ENCODE peak calls at places on chromosomes 5 and 9, in seven cellular contexts. J is PC-9, U is ovary, B is A673, X is adrenal gland, O is heart right ventricle, P is PC-3. C is an unnamed sample. For H3K9me3 and H3K4me1, the result is how much of the 10 kb centered on the place peaks cover.

GRCh38 chr5:134637106-134637721 is 4.6 kb upstream of the SAR1B start:
- DNase-seq in J (peak), U (no peak), B (no peak), X (no peak), O (no peak), P (peak), C (no peak)

GRCh38 chr9:115944166-115944948 is 209.2 kb upstream of the PAPPA start:
- DNase-seq in J (no peak), U (no peak), B (peak), X (no peak), O (peak), P (no peak), C (peak)

GRCh38 chr9:136665704-136666363 is 3.1 kb downstream of the EGFL7 start:
- DNase-seq in J (no peak), U (no peak), B (peak), X (no peak), O (no peak), P (no peak), C (no peak)

GRCh38 chr5:171484460-171484899 is 65.0 kb downstream of the FGF18 start:
- DNase-seq in J (no peak), U (peak), B (peak), X (no peak), O (no peak), P (peak), C (peak)

GRCh38 chr9:31210982-31211570 is 1173.4 kb upstream of the ACO1 start:
- DNase-seq in J (no peak), U (no peak), B (no peak), X (no peak), O (no peak), P (no peak), C (no peak)

GRCh38 chr9:24594234-24594850 is 48.6 kb upstream of the IZUMO3 start:
- DNase-seq in J (no peak), U (no peak), B (no peak), X (no peak), O (no peak), P (no peak), C (no peak)

GRCh38 chr9:122370869-122371467 is at the start of gene PTGS1:
- DNase-seq in J (no peak), U (no peak), B (no peak), X (no peak), O (peak), P (no peak), C (no peak)

GRCh38 chr5:172223901-172224873 is 30.2 kb downstream of the EFCAB9 start:
- DNase-seq in J (no peak), U (no peak), B (no peak), X (no peak), O (no peak), P (no peak), C (no peak)

GRCh38 chr5:36507332-36507952 is 99.0 kb upstream of the SLC1A3 start:
- DNase-seq in J (peak), U (peak), B (peak), X (peak), O (peak), P (peak), C (peak)

GRCh38 chr5:54959673-54960418 is 25.5 kb downstream of the ESM1 start:
- DNase-seq in J (no peak), U (no peak), B (peak), X (peak), O (no peak), P (peak), C (no peak)

GRCh38 chr9:116980582-116980981 is 293.5 kb downstream of the TRIM32 start:
- DNase-seq in J (no peak), U (no peak), B (no peak), X (no peak), O (no peak), P (no peak), C (no peak)

GRCh38 chr9:124939944-124940343 is 939 bp downstream of the GOLGA1 start:
- DNase-seq in J (no peak), U (no peak), B (no peak), X (no peak), O (no peak), P (no peak), C (no peak)

GRCh38 chr5:150846651-150847333 is 471 bp downstream of the IRGM start:
- DNase-seq in J (peak), U (peak), B (peak), X (peak), O (no peak), P (peak), C (peak)

GRCh38 chr5:168030911-168031310 is 260.5 kb upstream of the WWC1 start:
- DNase-seq in J (no peak), U (no peak), B (no peak), X (no peak), O (no peak), P (no peak), C (no peak)

GRCh38 chr5:161541-162110 is 29.7 kb upstream of the LRRC14B start:
- DNase-seq in J (no peak), U (no peak), B (no peak), X (no peak), O (no peak), P (no peak), C (no peak)

GRCh38 chr9:13139641-13140171 is 139.8 kb downstream of the MPDZ start:
- DNase-seq in J (peak), U (no peak), B (peak), X (no peak), O (no peak), P (peak), C (no peak)

GRCh38 chr5:87210076-87210475 is 57.6 kb upstream of the RASA1 start:
- DNase-seq in J (no peak), U (no peak), B (no peak), X (no peak), O (no peak), P (peak), C (no peak)

GRCh38 chr5:16809816-16810502 is 126.1 kb downstream of the MYO10 start:
- DNase-seq in J (no peak), U (no peak), B (no peak), X (no peak), O (peak), P (no peak), C (peak)

GRCh38 chr9:134139081-134139480 is 3.2 kb downstream of the WDR5 start:
- DNase-seq in J (no peak), U (no peak), B (peak), X (no peak), O (no peak), P (no peak), C (no peak)

GRCh38 chr9:557601-558201 is 283.8 kb upstream of the DMRT1 start:
- DNase-seq in J (peak), U (no peak), B (no peak), X (no peak), O (no peak), P (peak), C (no peak)

GRCh38 chr9:133971121-133971951 is 20.8 kb downstream of the VAV2 start:
- DNase-seq in J (no peak), U (peak), B (no peak), X (no peak), O (peak), P (no peak), C (no peak)

GRCh38 chr5:156396063-156396829 is 69.3 kb downstream of the SGCD start:
- DNase-seq in J (no peak), U (no peak), B (no peak), X (no peak), O (no peak), P (no peak), C (no peak)

GRCh38 chr5:173657745-173658422 is 41.4 kb upstream of the BOD1 start:
- DNase-seq in J (no peak), U (no peak), B (no peak), X (no peak), O (no peak), P (no peak), C (no peak)

GRCh38 chr5:96384353-96384752 is 48.7 kb downstream of the PCSK1 start:
- DNase-seq in J (peak), U (no peak), B (no peak), X (peak), O (peak), P (peak), C (no peak)

GRCh38 chr5:45695011-45695667 is 1.0 kb downstream of the HCN1 start:
- DNase-seq in J (no peak), U (no peak), B (peak), X (no peak), O (no peak), P (no peak), C (no peak)

GRCh38 chr5:62727184-62727583 is 148.6 kb downstream of the LRRC70 start:
- DNase-seq in J (no peak), U (no peak), B (no peak), X (no peak), O (no peak), P (no peak), C (no peak)

GRCh38 chr9:135101486-135101885 is 14.0 kb downstream of the OLFM1 start:
- DNase-seq in J (no peak), U (no peak), B (no peak), X (no peak), O (no peak), P (no peak), C (no peak)

GRCh38 chr5:1167728-1168709 is 33.4 kb upstream of the SLC6A19 start:
- DNase-seq in J (peak), U (peak), B (peak), X (peak), O (peak), P (peak), C (peak)

GRCh38 chr5:154885438-154885837 is 27.0 kb downstream of the CNOT8 start:
- DNase-seq in J (no peak), U (no peak), B (no peak), X (no peak), O (no peak), P (no peak), C (no peak)

GRCh38 chr5:137096149-137097103 is 402.7 kb downstream of the SPOCK1 start:
- DNase-seq in J (no peak), U (no peak), B (no peak), X (no peak), O (no peak), P (peak), C (no peak)

GRCh38 chr9:97500765-97501176 is 695 bp upstream of the TMOD1 start:
- DNase-seq in J (no peak), U (no peak), B (no peak), X (no peak), O (no peak), P (no peak), C (no peak)

GRCh38 chr5:53427965-53428364 is 52.5 kb upstream of the FST start:
- DNase-seq in J (no peak), U (no peak), B (no peak), X (no peak), O (no peak), P (no peak), C (no peak)

GRCh38 chr5:958701-959571 is 49.7 kb upstream of the NKD2 start:
- DNase-seq in J (no peak), U (no peak), B (no peak), X (peak), O (no peak), P (peak), C (peak)

GRCh38 chr9:135387976-135388375 is 91.6 kb upstream of the PPP1R26 start:
- DNase-seq in J (no peak), U (no peak), B (no peak), X (no peak), O (no peak), P (no peak), C (no peak)

GRCh38 chr9:127721391-127721821 is 5.5 kb downstream of the TTC16 start:
- DNase-seq in J (peak), U (no peak), B (no peak), X (no peak), O (no peak), P (peak), C (no peak)

GRCh38 chr5:148043705-148044104 is 20.1 kb upstream of the SPINK5 start:
- DNase-seq in J (no peak), U (no peak), B (no peak), X (no peak), O (no peak), P (no peak), C (no peak)

GRCh38 chr5:110333384-110333783 is 393.1 kb downstream of the TMEM232 start:
- DNase-seq in J (no peak), U (no peak), B (peak), X (no peak), O (no peak), P (peak), C (no peak)

DNA sequence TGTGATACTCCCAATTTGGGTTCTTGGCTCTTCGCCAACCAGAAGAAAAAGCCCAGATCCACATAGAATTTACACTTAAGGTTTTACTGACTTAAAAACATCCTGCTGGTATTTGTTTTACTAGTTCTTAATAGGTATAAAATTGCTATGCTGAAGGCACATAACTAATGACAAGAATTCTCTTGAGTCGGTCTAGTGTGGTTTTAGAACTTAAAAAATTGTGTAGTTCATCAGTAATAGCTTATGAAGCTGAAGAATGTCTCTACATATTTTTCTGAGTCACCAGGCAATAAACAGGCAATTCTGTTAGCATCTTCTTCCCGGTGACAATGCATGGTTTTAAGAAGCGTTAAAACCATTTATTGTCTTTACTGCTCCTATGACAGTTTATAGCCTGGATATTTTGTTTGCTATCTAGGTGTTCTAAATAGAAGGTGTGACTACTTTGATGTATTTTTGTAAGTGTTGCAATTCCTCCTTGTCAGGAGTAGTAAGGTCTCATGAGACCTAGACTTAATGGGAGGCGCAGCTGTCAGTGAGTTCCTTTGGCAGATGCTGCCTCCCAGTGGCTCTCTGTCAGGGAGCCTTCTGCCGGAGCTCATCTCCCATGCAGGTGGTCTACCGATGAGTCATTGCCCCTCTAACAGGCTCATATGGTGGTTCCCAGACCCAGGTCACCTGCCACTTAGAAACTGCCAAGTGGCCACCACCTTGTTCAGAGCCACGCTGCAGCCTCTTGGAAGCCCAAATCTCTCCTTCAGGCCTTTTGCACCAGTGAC is 173.8 kb downstream of the MAST4 start:
- DNase-seq in J (no peak), U (peak), B (peak), X (no peak), O (no peak), P (no peak), C (no peak)
- TF ChIP-seq CTCF in J (no peak), U (peak), B (peak), X (no peak), O (no peak), P (no peak), C (peak)

DNA sequence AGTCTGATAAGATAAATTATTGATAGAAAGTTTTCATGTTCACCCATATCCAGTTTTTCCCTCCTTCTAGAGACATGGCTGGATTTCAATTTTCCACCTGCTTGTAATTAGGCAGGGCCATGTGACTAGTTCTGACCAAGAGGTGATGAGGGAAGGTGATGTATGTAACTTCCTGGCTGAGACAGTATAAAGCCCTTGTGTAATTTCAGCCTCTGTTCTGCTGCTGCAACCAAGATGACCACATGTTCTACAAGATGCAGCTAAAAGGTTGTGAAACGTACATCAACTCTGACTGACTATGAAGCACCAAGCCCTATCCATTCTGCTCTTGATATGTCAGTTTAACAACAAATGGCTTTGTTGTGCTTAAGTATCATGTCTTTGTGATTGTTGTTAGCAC is 376.5 kb upstream of the DAB2 start:
- DNase-seq in J (no peak), U (no peak), B (no peak), X (no peak), O (no peak), P (no peak), C (no peak)
- H3K9me3 ChIP-seq in J (under half), U (under half), B (under half), X (under half), O (under half), P (under half), C (under half)

DNA sequence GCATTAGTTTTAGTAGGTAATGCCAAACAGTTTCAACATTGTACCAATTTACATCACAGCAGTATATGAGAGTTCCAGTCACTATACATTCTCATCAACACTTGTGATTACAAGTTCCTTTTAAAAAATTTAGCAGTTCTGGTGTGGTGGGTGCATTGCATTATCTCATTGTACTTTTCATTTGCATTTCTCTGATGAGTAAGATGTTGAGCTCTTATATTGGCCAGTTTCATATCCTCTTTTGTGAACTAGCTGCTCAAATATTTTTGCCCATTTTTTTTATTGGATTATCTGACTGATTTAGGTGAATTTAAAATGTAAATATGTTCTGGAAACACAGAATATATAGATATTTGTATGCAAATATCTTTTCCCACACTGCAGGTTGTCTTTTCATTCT is 160.9 kb upstream of the NR3C1 start:
- DNase-seq in J (no peak), U (no peak), B (no peak), X (no peak), O (no peak), P (no peak), C (no peak)
- H3K4me1 ChIP-seq in J (under half), U (under half), B (under half), X (under half), O (under half), P (under half), C (under half)

DNA sequence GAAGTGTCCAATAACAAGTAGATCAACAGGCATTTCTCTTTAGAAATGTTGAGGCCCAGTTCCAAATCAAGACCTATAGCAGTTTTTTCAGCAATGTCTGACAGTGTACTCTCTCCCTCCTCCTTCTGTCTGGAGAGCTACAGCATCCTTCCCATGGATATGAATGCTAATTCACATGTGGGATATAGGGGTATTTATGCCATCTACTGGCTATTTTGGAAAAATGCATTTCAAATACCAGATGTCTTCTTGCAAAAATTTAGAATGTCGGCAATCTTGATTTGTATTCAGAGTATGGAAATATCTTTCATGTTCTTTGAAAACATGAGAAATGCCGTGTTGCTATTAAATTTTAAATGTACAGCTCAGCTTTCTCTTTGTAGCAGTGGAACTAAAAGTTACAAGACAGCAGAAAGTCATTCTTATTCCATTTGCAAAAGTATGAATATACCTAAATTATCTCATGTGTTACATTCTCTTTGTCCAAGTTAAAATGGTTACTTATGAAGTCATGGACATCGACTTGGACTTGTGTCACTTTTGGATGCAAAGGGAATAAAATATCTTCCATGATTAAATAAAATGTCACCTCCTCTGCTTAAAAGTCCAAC is 647.8 kb downstream of the TAF11L14 start:
- DNase-seq in J (no peak), U (no peak), B (peak), X (no peak), O (no peak), P (peak), C (no peak)
- TF ChIP-seq CTCF in J (peak), U (no peak), B (peak), X (peak), O (no peak), P (peak), C (peak)

GRCh38 chr5:77635073-77635472 is 3.4 kb downstream of the OTP start:
- DNase-seq in J (no peak), U (no peak), B (no peak), X (no peak), O (no peak), P (no peak), C (no peak)

GRCh38 chr5:77638204-77638762 is at the start of gene OTP:
- DNase-seq in J (no peak), U (no peak), B (no peak), X (no peak), O (no peak), P (no peak), C (no peak)

GRCh38 chr5:77637170-77638074 is 1.1 kb downstream of the OTP start:
- DNase-seq in J (no peak), U (no peak), B (no peak), X (no peak), O (no peak), P (no peak), C (no peak)

GRCh38 chr5:77636423-77637169 is 1.9 kb downstream of the OTP start:
- DNase-seq in J (no peak), U (no peak), B (no peak), X (no peak), O (no peak), P (no peak), C (no peak)

GRCh38 chr5:77635617-77636422 is 2.7 kb downstream of the OTP start:
- DNase-seq in J (no peak), U (no peak), B (no peak), X (no peak), O (no peak), P (peak), C (no peak)
- H3K9me3 ChIP-seq in J (under half), U (under half), B (under half), X (under half), O (under half), P (under half), C (under half)

DNA sequence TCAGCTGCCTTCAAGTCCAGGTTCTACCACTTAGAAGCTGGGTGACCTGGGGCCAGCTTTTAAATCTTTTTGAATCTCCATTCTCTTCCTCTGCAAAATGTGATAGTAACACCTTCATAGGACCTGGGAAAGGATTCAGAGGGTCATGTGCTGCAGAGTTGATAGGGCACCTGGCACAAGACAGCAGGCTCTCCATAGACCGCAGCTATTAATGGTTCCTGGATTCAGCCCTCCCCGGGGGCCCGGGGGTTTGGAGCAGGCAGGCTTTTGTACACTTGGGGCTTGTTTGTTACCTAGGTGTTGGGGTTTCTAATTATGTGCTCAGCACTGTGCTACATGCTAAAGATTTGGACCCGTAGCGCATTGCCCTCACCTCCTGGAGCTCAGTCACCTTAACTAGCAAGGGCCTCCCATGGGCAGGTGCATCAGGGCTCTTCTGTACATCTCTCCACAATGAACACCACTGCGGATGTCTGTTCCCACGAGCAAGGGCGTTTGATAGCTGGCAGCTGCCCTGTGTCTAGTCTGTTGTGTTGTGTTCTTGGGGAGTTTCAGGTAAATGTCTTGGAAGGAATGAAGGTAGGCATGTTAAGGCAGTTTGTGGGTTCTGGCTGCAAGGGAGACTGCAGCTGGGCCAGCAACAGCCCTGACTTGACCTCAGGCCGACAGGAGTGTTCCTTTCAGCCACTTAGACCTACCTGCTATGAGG is 12.1 kb downstream of the PRRC2B start:
- DNase-seq in J (no peak), U (no peak), B (no peak), X (no peak), O (no peak), P (no peak), C (no peak)
- H3K4me1 ChIP-seq in J (under half), U (half or more), B (half or more), X (half or more), O (half or more), P (under half), C (under half)